ENCODE peak calls at places on chromosomes 11 and 22, in eight cellular contexts. G, V, L, Q, R, C, K and P are unnamed samples. For H3K4me1, the result is how much of the 10 kb centered on the place peaks cover.

GRCh38 chr22:44023404-44024287 is 456 bp upstream of the PARVB start:
- DNase-seq in K (peak), R (peak), C (no peak), V (peak), G (peak), L (peak), Q (peak), P (peak)

GRCh38 chr11:71472941-71473792 is 20.2 kb downstream of the NADSYN1 start:
- DNase-seq in V (peak), K (no peak), Q (peak), C (no peak), G (no peak), R (no peak), L (no peak), P (no peak)

GRCh38 chr11:114150671-114151070 is 91.2 kb downstream of the ZBTB16 start:
- DNase-seq in K (no peak), C (no peak), L (peak), Q (no peak), G (no peak), R (no peak), V (no peak), P (no peak)

GRCh38 chr11:119479685-119480275 is 56.8 kb upstream of the THY1 start:
- DNase-seq in R (peak), C (no peak), K (peak), L (no peak), Q (no peak), G (no peak), V (no peak), P (no peak)

GRCh38 chr22:38959574-38959973 is 2.2 kb downstream of the APOBEC3A start:
- DNase-seq in C (no peak), V (peak), L (no peak), R (no peak), Q (peak), K (no peak), G (no peak), P (no peak)

GRCh38 chr11:2881076-2881973 is 4.2 kb downstream of the CDKN1C start:
- DNase-seq in K (no peak), Q (no peak), L (no peak), V (no peak), C (no peak), G (no peak), R (no peak), P (no peak)

GRCh38 chr11:75553182-75553581 is 8.9 kb upstream of the SERPINH1 start:
- DNase-seq in G (no peak), R (no peak), Q (no peak), C (no peak), V (no peak), K (no peak), L (no peak), P (no peak)

GRCh38 chr22:49403102-49403501 is 424.6 kb downstream of the BRD1 start:
- DNase-seq in K (peak), G (no peak), L (peak), C (no peak), R (no peak), Q (no peak), V (peak), P (no peak)

GRCh38 chr22:26383968-26384576 is 45.0 kb upstream of the ASPHD2 start:
- DNase-seq in L (no peak), R (no peak), K (no peak), V (no peak), Q (no peak), C (no peak), G (no peak), P (no peak)

GRCh38 chr11:122069946-122070345 is 46.1 kb downstream of the BLID start:
- DNase-seq in L (peak), C (peak), R (peak), G (peak), V (no peak), Q (no peak), K (peak), P (peak)

GRCh38 chr11:63919267-63920125 is 2.5 kb upstream of the RCOR2 start:
- DNase-seq in K (no peak), C (no peak), Q (no peak), R (no peak), V (no peak), L (peak), G (peak), P (peak)

GRCh38 chr22:49307071-49307830 is 520.4 kb downstream of the BRD1 start:
- DNase-seq in L (peak), V (peak), C (no peak), Q (peak), R (no peak), G (no peak), K (peak), P (no peak)

GRCh38 chr22:29758959-29759358 is 7.8 kb downstream of the ZMAT5 start:
- DNase-seq in G (no peak), K (no peak), R (no peak), C (no peak), L (no peak), Q (no peak), V (no peak), P (no peak)

GRCh38 chr11:117107701-117108590 is 9.7 kb upstream of the SIK3 start:
- DNase-seq in G (no peak), K (no peak), R (peak), C (no peak), V (no peak), L (no peak), Q (no peak), P (no peak)

GRCh38 chr11:128757886-128758612 is 64.2 kb downstream of the FLI1 start:
- DNase-seq in G (peak), C (no peak), V (peak), K (peak), R (no peak), L (no peak), Q (no peak), P (no peak)

GRCh38 chr22:20054034-20054427 is 26.0 kb upstream of the DGCR8 start:
- DNase-seq in Q (no peak), V (no peak), K (no peak), C (no peak), G (no peak), R (no peak), L (no peak), P (no peak)

GRCh38 chr11:65868076-65868667 is 4.4 kb downstream of the EFEMP2 start:
- DNase-seq in L (no peak), Q (no peak), V (peak), C (no peak), R (no peak), K (no peak), G (no peak), P (no peak)

GRCh38 chr11:100830978-100831732 is 144.1 kb downstream of the ARHGAP42 start:
- DNase-seq in L (no peak), K (no peak), C (no peak), V (no peak), G (no peak), R (peak), Q (no peak), P (peak)

GRCh38 chr11:114166897-114167323 is 107.4 kb downstream of the ZBTB16 start:
- DNase-seq in Q (no peak), L (no peak), C (peak), K (no peak), V (no peak), R (peak), G (no peak), P (peak)

GRCh38 chr11:64249563-64250405 is 1.5 kb upstream of the PLCB3 start:
- DNase-seq in K (no peak), Q (no peak), C (no peak), G (no peak), L (no peak), R (no peak), V (no peak), P (no peak)

GRCh38 chr11:111307472-111308108 is 9.2 kb downstream of the POU2AF3 start:
- DNase-seq in Q (no peak), V (no peak), G (no peak), R (no peak), L (no peak), C (no peak), K (no peak), P (no peak)

GRCh38 chr11:105211806-105212531 is 72.4 kb upstream of the CARD18 start:
- DNase-seq in C (no peak), K (no peak), Q (no peak), G (no peak), R (peak), V (no peak), L (no peak), P (no peak)

GRCh38 chr22:42397332-42398246 is 34.6 kb downstream of the NFAM1 start:
- DNase-seq in K (peak), V (peak), R (no peak), G (peak), Q (no peak), L (no peak), C (no peak), P (peak)

GRCh38 chr11:30935861-30936260 is 349.7 kb upstream of the MPPED2 start:
- DNase-seq in Q (no peak), C (no peak), G (no peak), R (peak), L (no peak), K (no peak), V (no peak), P (no peak)

GRCh38 chr11:62830904-62831519 is 839 bp downstream of the STX5 start:
- DNase-seq in C (no peak), G (no peak), R (no peak), K (peak), Q (no peak), V (peak), L (no peak), P (no peak)

GRCh38 chr22:23207786-23208325 is 27.5 kb downstream of the BCR start:
- DNase-seq in L (no peak), G (no peak), K (peak), Q (no peak), C (no peak), V (peak), R (no peak), P (peak)

GRCh38 chr11:128696930-128697329 is 3.1 kb downstream of the FLI1 start:
- DNase-seq in Q (no peak), V (no peak), G (no peak), C (no peak), K (no peak), R (no peak), L (no peak), P (no peak)

GRCh38 chr22:36860821-36861659 is at the start of gene NCF4:
- DNase-seq in L (peak), C (peak), R (no peak), G (peak), K (peak), Q (peak), V (peak), P (peak)

GRCh38 chr11:75637998-75638397 is 30.8 kb downstream of the MAP6 start:
- DNase-seq in K (no peak), C (no peak), L (no peak), V (no peak), G (no peak), R (no peak), Q (no peak), P (no peak)

GRCh38 chr11:91011503-91011902 is 788.7 kb upstream of the CHORDC1 start:
- DNase-seq in G (no peak), R (no peak), C (no peak), L (no peak), K (no peak), V (no peak), Q (no peak), P (no peak)

GRCh38 chr11:59011672-59012071 is 72.4 kb downstream of the GLYATL1 start:
- DNase-seq in G (no peak), C (no peak), V (no peak), R (no peak), K (no peak), Q (no peak), L (no peak), P (no peak)

DNA sequence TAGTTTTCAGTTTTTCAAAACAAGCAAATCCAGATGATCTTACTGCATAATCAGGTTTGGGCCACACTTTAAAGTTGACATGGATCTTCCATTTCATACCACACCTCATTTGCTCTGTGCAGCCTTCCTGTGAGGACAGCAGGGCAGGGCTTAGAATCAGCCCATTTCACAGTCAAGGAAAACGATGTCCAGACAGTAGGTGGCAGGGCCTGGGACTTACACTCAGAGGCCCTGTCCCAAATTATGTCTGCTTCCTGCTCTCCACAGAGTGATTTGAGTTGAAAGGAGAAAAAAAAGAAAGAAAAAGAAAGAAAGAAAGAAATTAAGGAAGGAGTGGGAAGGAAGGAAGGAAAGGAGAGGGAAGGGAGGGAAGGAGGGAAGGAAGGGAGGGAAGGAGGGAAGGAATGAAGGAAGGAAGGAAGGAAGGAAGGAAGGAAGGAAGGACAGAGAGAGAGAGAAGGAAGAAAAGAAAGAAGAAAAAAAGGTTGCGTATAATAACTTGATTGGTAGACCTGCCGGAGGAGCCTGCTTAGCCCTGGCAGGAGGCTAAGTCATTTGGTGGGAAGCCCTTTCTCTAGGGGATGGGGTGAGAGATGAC is 23.6 kb downstream of the TSKU start:
- DNase-seq in G (no peak), Q (no peak), C (no peak), R (no peak), V (no peak), L (no peak), K (no peak), P (no peak)
- TF ChIP-seq CTCF in G (no peak), Q (no peak), C (no peak), R (no peak), V (no peak), L (no peak), K (no peak), P (no peak)

GRCh38 chr11:126521196-126521595 is 165.7 kb downstream of the ST3GAL4 start:
- DNase-seq in G (no peak), K (no peak), R (no peak), L (no peak), Q (no peak), V (peak), C (no peak), P (no peak)
- H3K4me1 ChIP-seq in G (under half), K (under half), R (under half), L (under half), Q (under half), V (under half), C (under half), P (under half)

GRCh38 chr11:78192223-78192719 is 3.6 kb downstream of the USP35 start:
- DNase-seq in V (peak), K (peak), L (no peak), Q (no peak), G (no peak), C (no peak), R (no peak), P (peak)
- TF ChIP-seq POLR2A in V (no peak), K (no peak), L (no peak), Q (peak), G (no peak), C (no peak), R (no peak), P (no peak)

GRCh38 chr22:35719212-35719869 is 1.7 kb downstream of the APOL5 start:
- DNase-seq in K (no peak), L (no peak), R (no peak), V (no peak), Q (no peak), C (no peak), G (no peak), P (no peak)
- TF ChIP-seq CTCF in K (no peak), L (no peak), R (no peak), V (no peak), Q (no peak), C (no peak), G (no peak), P (no peak)